ENCODE peak calls at places on chromosomes 12 and 14, in eight cellular contexts. Q, N, U, F, S, R, L and H are unnamed samples. For H3K4me1, the result is how much of the 10 kb centered on the place peaks cover.

GRCh38 chr14:66174453-66174891 is 311.7 kb upstream of the CCDC196 start:
- DNase-seq in N (no peak), U (no peak), R (no peak), F (no peak), L (no peak), Q (no peak), S (no peak), H (no peak)

GRCh38 chr12:11653215-11653753 is 3.8 kb downstream of the ETV6 start:
- DNase-seq in Q (peak), L (peak), F (no peak), R (no peak), S (no peak), N (no peak), U (no peak), H (no peak)

GRCh38 chr12:57766464-57767311 is at the start of gene CYP27B1:
- DNase-seq in R (peak), L (peak), S (peak), U (peak), F (peak), Q (peak), N (no peak), H (no peak)

GRCh38 chr12:67677166-67677565 is 28.6 kb downstream of the DYRK2 start:
- DNase-seq in F (no peak), Q (peak), U (no peak), R (no peak), L (peak), S (no peak), N (no peak), H (no peak)

GRCh38 chr12:57491393-57492280 is 3.8 kb downstream of the MARS1 start:
- DNase-seq in N (no peak), Q (no peak), F (peak), S (no peak), U (no peak), L (no peak), R (no peak), H (no peak)

GRCh38 chr14:31253746-31254471 is 46.3 kb upstream of the HECTD1 start:
- DNase-seq in U (no peak), F (no peak), S (no peak), Q (no peak), R (no peak), L (no peak), N (no peak), H (no peak)

GRCh38 chr14:78119440-78119839 is 50.7 kb upstream of the NRXN3 start:
- DNase-seq in S (no peak), F (no peak), L (no peak), R (no peak), N (no peak), U (no peak), Q (no peak), H (no peak)

GRCh38 chr14:77659822-77660221 is 43.4 kb upstream of the SPTLC2 start:
- DNase-seq in S (no peak), N (no peak), U (no peak), R (no peak), Q (no peak), L (no peak), F (no peak), H (no peak)

GRCh38 chr12:107622005-107622404 is 63.6 kb upstream of the PWP1 start:
- DNase-seq in F (peak), S (no peak), N (no peak), Q (peak), L (no peak), U (no peak), R (no peak), H (no peak)

DNA sequence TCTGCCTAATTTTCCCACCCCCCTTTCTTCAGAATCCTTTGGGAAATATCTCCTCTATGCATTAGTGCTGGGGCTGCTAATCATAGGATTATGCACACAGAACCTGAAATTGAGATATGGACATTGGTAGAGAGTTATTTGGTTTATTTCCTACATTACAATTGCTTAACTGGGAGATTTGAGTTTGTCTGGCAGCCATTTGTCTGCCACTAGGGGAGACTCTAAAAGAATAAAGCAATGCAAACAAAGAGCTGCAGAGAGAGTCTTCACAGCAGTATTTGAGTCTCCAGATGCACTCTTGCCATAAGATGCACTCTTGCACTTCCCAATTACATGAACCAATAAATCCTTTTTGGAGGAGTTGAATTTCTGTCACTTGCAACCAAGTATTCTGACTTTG is 12.0 kb upstream of the PCNX4 start:
- DNase-seq in S (no peak), N (no peak), L (no peak), U (no peak), Q (no peak), F (no peak), R (no peak), H (no peak)
- H3K4me1 ChIP-seq in S (under half), N (under half), L (under half), U (under half), Q (under half), F (under half), R (under half), H (under half)

GRCh38 chr14:65096323-65097089 is 5.8 kb downstream of the MAX start:
- DNase-seq in R (no peak), L (peak), S (no peak), U (no peak), F (no peak), N (no peak), Q (peak), H (no peak)
- H3K4me1 ChIP-seq in R (half or more), L (under half), S (under half), U (half or more), F (under half), N (under half), Q (under half), H (under half)

GRCh38 chr12:46562625-46563228 is 190.2 kb upstream of the SLC38A2 start:
- DNase-seq in S (no peak), Q (peak), U (no peak), F (peak), R (no peak), L (peak), N (no peak), H (no peak)
- H3K4me1 ChIP-seq in S (under half), Q (under half), U (under half), F (under half), R (under half), L (under half), N (under half), H (under half)

GRCh38 chr12:121626853-121627623 is 708 bp downstream of the ORAI1 start:
- DNase-seq in Q (peak), F (peak), U (peak), L (peak), N (peak), S (peak), R (peak), H (peak)
- H3K4me1 ChIP-seq in Q (under half), F (under half), U (under half), L (under half), N (under half), S (under half), R (half or more), H (under half)

GRCh38 chr12:65495233-65495632 is 216.8 kb downstream of the MSRB3 start:
- DNase-seq in S (no peak), N (no peak), Q (peak), L (peak), R (no peak), F (peak), U (no peak), H (no peak)
- H3K4me1 ChIP-seq in S (under half), N (under half), Q (under half), L (under half), R (under half), F (under half), U (under half), H (under half)

GRCh38 chr14:104676694-104677505 is 12.5 kb upstream of the INF2 start:
- DNase-seq in R (no peak), L (no peak), U (peak), N (no peak), S (peak), F (no peak), Q (no peak), H (peak)
- H3K4me1 ChIP-seq in R (half or more), L (under half), U (half or more), N (under half), S (under half), F (half or more), Q (under half), H (under half)

GRCh38 chr12:115749485-115749884 is 528.0 kb downstream of the MED13L start:
- DNase-seq in Q (no peak), R (no peak), U (no peak), L (no peak), N (no peak), S (no peak), F (no peak), H (no peak)

GRCh38 chr12:115750340-115750739 is 527.2 kb downstream of the MED13L start:
- DNase-seq in N (no peak), L (no peak), R (no peak), F (no peak), S (no peak), U (no peak), Q (no peak), H (no peak)

GRCh38 chr12:115752913-115753726 is 524.4 kb downstream of the MED13L start:
- DNase-seq in L (peak), U (no peak), R (no peak), S (no peak), Q (peak), N (no peak), F (peak), H (peak)

GRCh38 chr12:115755061-115755751 is 522.3 kb downstream of the MED13L start:
- DNase-seq in N (no peak), L (no peak), F (no peak), Q (no peak), U (no peak), R (no peak), S (no peak), H (no peak)

GRCh38 chr12:115752151-115752550 is 525.3 kb downstream of the MED13L start:
- DNase-seq in Q (peak), F (no peak), L (no peak), N (no peak), S (no peak), U (no peak), R (no peak), H (no peak)
- H3K4me1 ChIP-seq in Q (under half), F (under half), L (under half), N (under half), S (under half), U (under half), R (under half), H (under half)

GRCh38 chr14:74882103-74882920 is 596 bp downstream of the DLST start:
- DNase-seq in R (peak), U (peak), L (peak), N (peak), S (peak), F (peak), Q (peak), H (no peak)
- H3K4me1 ChIP-seq in R (half or more), U (half or more), L (under half), N (under half), S (under half), F (half or more), Q (under half), H (under half)

DNA sequence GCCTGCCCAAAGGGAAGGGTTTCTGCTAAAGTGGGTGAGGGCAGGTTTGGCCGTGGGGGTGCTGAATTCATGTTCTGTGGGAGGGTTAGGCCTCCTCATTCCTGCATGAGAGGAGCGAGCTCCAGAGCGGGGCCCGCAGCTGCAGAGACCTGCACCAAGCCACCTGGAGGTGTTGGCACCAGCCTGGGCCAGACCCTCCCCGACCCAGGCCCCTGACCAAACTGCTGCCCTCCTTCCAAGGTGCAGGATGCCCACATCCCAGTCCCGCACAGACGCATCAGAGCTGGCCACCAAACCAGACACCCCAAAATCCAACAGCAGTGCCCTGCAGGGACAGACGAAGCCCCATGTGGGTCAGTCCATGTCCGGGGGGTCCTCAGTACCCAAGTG is 10.6 kb downstream of the ADSS1 start:
- DNase-seq in N (no peak), Q (no peak), U (no peak), F (no peak), R (no peak), L (no peak), S (no peak), H (no peak)
- H3K4me1 ChIP-seq in N (under half), Q (under half), U (half or more), F (under half), R (under half), L (under half), S (under half), H (under half)

GRCh38 chr14:63656194-63656593 is 14.5 kb upstream of the WDR89 start:
- DNase-seq in Q (no peak), S (no peak), L (no peak), R (no peak), U (no peak), F (no peak), N (no peak), H (no peak)
- H3K4me1 ChIP-seq in Q (under half), S (under half), L (under half), R (under half), U (under half), F (under half), N (under half), H (under half)